ENCODE peak calls at places on chromosomes 12 and 14, in six cellular contexts. U is progenitor cell of endocrine pancreas, Q is IMR-90, M is fibroblast of pulmonary artery, W is fibroblast of the aortic adventitia, B is Panc1. F is an unnamed sample.

GRCh38 chr12:108146035-108146893 is 17.2 kb downstream of the WSCD2 start:
- DNase-seq in M (no peak), B (no peak), Q (no peak), U (no peak), W (no peak), F (no peak)

GRCh38 chr14:49892301-49892635 is 614 bp upstream of the ARF6 start:
- DNase-seq in M (peak), W (peak), Q (peak), B (no peak), U (no peak), F (peak)

GRCh38 chr14:101114726-101115481 is 211.4 kb upstream of the RTL1 start:
- DNase-seq in B (no peak), W (no peak), U (no peak), Q (no peak), M (no peak), F (no peak)

GRCh38 chr14:80942158-80942738 is 710 bp upstream of the CEP128 start:
- DNase-seq in U (no peak), M (no peak), Q (no peak), B (no peak), W (no peak), F (no peak)

GRCh38 chr12:49098035-49098451 is 3.4 kb upstream of the DHH start:
- DNase-seq in U (peak), W (peak), B (peak), Q (peak), M (peak), F (peak)

GRCh38 chr12:55746147-55746912 is 3.4 kb downstream of the GDF11 start:
- DNase-seq in B (no peak), U (no peak), M (no peak), W (peak), Q (no peak), F (no peak)

GRCh38 chr12:66049538-66050282 is 80.8 kb downstream of the LLPH start:
- DNase-seq in U (no peak), W (peak), M (peak), B (no peak), Q (peak), F (no peak)

GRCh38 chr14:72737560-72737943 is 156.3 kb downstream of the DPF3 start:
- DNase-seq in B (no peak), Q (no peak), M (no peak), U (no peak), W (no peak), F (peak)

GRCh38 chr12:41621288-41621687 is 433.2 kb downstream of the PDZRN4 start:
- DNase-seq in U (no peak), M (no peak), B (no peak), Q (no peak), W (no peak), F (no peak)

GRCh38 chr14:94357166-94357565 is 31.2 kb downstream of the SERPINA1 start:
- DNase-seq in Q (no peak), M (no peak), B (no peak), U (no peak), W (no peak), F (no peak)

GRCh38 chr12:104603545-104603973 is 146.8 kb downstream of the CHST11 start:
- DNase-seq in B (no peak), Q (peak), W (peak), U (no peak), M (no peak), F (peak)

GRCh38 chr14:93199031-93199430 is 7.8 kb downstream of the GON7 start:
- DNase-seq in W (no peak), U (no peak), M (no peak), Q (no peak), B (no peak), F (no peak)

GRCh38 chr14:104450811-104451401 is 128.7 kb upstream of the C14orf180 start:
- DNase-seq in Q (no peak), U (no peak), M (no peak), W (no peak), B (no peak), F (no peak)

GRCh38 chr12:121404734-121405133 is 4.8 kb downstream of the RNF34 start:
- DNase-seq in B (no peak), Q (no peak), U (no peak), W (peak), M (peak), F (no peak)

GRCh38 chr14:56805201-56805991 is 4.9 kb downstream of the OTX2 start:
- DNase-seq in Q (no peak), M (no peak), W (no peak), B (no peak), U (no peak), F (no peak)

GRCh38 chr12:27277846-27278260 is 33.8 kb downstream of the STK38L start:
- DNase-seq in M (peak), Q (peak), W (peak), U (no peak), B (peak), F (peak)

GRCh38 chr14:93994919-93995682 is 2.0 kb upstream of the CCDC197 start:
- DNase-seq in W (peak), B (no peak), Q (peak), M (peak), U (no peak), F (peak)

GRCh38 chr14:68549966-68550705 is 242.7 kb downstream of the ZFP36L1 start:
- DNase-seq in W (no peak), Q (no peak), U (no peak), M (peak), B (no peak), F (peak)

GRCh38 chr14:56488306-56488705 is 91.3 kb upstream of the TMEM260 start:
- DNase-seq in M (no peak), Q (no peak), W (no peak), B (no peak), U (no peak), F (no peak)

DNA sequence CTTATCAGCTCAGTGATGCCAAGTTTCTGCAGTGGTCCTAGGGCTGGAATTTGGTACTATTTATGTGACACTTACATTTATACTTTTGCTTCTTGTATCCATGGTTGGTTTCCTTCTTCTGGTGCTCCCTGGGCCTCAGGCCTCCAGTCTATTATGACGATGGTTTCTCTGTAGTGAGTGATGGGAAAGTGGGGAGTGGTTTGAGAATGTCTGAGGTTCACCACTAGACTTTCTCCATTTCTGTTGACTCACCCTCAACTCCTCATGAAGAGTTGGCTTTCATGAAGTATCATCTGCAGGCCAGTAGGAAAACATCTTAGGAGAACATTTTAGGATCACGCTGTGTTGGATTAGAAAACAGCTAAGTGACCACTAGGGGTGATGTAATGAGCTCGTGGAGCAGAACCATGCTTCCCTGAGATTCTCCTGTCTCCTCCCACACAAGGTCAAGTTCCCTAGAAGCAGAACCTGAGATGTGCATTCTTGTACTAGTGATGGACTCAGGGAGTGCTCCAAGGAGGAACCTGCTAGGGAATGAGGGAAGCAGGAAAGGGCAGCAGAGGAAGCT is 32.1 kb downstream of the RPH3A start:
- DNase-seq in Q (no peak), M (no peak), U (no peak), W (no peak), B (no peak), F (no peak)
- TF ChIP-seq CTCF in Q (no peak), M (no peak), U (peak), W (no peak), B (peak), F (no peak)

DNA sequence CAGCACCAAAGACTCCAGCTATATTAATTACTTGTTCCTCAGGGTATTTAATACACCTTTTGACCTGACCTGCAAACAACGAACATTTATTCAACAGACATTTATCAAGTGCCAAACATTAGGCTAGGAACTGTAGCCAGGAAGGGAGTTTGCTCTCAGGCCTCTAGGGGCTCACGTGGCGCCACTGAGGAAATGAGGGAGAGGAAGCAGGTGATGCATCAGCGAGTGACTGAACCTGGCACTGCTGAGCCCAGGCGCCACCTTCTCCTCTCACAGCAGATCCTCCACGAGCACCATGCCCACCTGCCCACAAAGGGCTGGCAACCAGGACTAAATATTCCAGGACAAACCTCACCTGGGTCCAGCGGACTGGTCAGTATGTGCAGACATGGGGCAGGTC is 50.2 kb downstream of the SETD3 start:
- DNase-seq in Q (no peak), U (no peak), W (no peak), M (no peak), B (no peak), F (no peak)
- TF ChIP-seq CTCF in Q (peak), U (peak), W (peak), M (peak), B (peak), F (peak)

GRCh38 chr12:131716282-131716681 is 5.4 kb downstream of the SFSWAP start:
- DNase-seq in W (no peak), B (no peak), M (no peak), Q (no peak), U (no peak), F (no peak)

GRCh38 chr12:131714759-131715158 is 3.9 kb downstream of the SFSWAP start:
- DNase-seq in M (no peak), B (no peak), U (no peak), Q (no peak), W (no peak), F (no peak)

GRCh38 chr12:131711551-131712205 is 788 bp downstream of the SFSWAP start:
- DNase-seq in M (no peak), Q (no peak), B (no peak), U (no peak), W (no peak), F (no peak)

GRCh38 chr12:131710464-131711457 is at the start of gene SFSWAP:
- DNase-seq in Q (peak), U (peak), B (peak), W (peak), M (peak), F (peak)

DNA sequence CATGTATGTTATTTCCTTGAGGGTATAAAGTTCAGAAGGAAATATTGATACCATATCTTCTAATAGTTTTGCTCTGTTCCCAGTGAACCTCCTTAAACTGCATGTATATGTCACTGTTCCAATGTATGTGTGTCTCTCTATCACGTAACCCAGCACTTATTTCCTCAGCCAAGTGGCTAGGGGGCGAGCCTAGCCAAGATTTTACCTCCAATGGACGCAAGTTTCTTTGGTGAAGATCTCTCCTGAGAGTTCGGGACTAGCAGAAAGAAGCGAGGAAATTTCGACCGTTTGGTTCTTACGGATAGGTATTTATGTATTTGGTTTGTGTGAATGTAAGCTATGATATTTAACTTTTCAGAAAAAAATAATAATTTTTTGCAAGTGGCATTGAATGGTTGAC is 2.5 kb downstream of the SFSWAP start:
- DNase-seq in Q (no peak), B (no peak), W (no peak), M (no peak), U (no peak), F (no peak)
- TF ChIP-seq CTCF in Q (no peak), B (peak), W (no peak), M (no peak), U (no peak), F (no peak)

GRCh38 chr12:10501031-10501430 is 4.7 kb upstream of the EIF2S3B start:
- DNase-seq in M (peak), W (peak), B (peak), Q (no peak), U (no peak), F (no peak)
- TF ChIP-seq CTCF in M (peak), W (peak), B (peak), Q (peak), U (no peak), F (peak)

GRCh38 chr12:47075192-47076084 is 4.0 kb upstream of the PCED1B start:
- DNase-seq in B (no peak), U (no peak), W (no peak), Q (no peak), M (no peak), F (no peak)

GRCh38 chr12:47079365-47079893 is at the start of gene PCED1B:
- DNase-seq in B (no peak), Q (peak), U (peak), M (peak), W (peak), F (peak)

GRCh38 chr12:47078086-47078395 is 1.4 kb upstream of the PCED1B start:
- DNase-seq in M (no peak), W (no peak), Q (no peak), B (no peak), U (no peak), F (no peak)

GRCh38 chr12:47078733-47079364 is 572 bp upstream of the PCED1B start:
- DNase-seq in B (no peak), Q (peak), U (no peak), W (no peak), M (peak), F (no peak)

DNA sequence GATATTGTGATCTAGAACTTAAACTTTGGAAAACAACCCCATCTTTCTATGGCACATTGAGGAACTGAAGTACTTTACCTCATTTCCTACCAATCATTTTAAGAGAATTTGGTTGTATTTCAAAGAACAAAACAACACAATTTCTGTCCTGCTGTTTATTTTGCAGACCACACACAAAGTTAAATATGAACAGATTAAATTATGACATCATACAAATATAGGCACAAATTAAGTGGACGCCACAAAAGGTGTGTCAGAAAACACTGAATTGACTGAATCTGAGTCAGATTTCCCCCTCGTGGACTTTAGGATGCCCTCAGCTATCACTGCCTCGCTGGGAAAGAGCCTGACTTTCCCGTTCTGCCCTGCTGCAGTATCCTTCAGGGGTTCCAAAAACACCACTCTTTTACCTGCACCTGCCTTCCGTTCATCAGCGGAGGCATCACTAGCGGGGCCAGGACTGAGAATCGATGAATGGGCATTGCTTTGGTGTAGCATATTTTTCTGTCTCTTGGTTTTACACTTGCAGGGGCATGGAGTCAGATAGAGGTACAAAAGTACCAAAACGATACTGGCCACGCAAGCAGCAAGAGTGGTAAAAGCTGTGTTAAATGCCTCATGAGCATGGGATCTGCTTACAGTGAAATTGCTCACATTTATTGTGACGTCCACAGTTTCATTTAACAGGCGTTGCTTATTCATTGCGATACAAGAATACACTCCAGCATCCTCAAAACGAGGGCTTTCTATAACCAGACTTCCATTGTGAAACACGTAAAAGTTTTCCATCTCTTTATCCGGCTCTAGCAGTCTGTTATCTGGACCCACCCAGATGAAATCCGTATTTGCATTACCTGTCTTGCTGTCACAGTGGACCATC is 2.0 kb upstream of the PCED1B start:
- DNase-seq in M (no peak), W (no peak), Q (no peak), U (no peak), B (no peak), F (no peak)
- TF ChIP-seq CTCF in M (no peak), W (no peak), Q (no peak), U (no peak), B (no peak), F (no peak)

GRCh38 chr12:116697305-116698130 is 40.4 kb downstream of the SPRING1 start:
- DNase-seq in B (no peak), M (no peak), W (peak), U (no peak), Q (no peak), F (no peak)
- TF ChIP-seq CTCF in B (peak), M (peak), W (peak), U (peak), Q (peak), F (peak)